ENCODE peak calls at places on chromosome X, in five cellular contexts. One of them, this sample, is unnamed.

GRCh38 chrX:82757614-82758013 is 750.5 kb upstream of the POU3F4 start:
- DNase-seq in astrocyte: no peak
- DNase-seq in IMR-90: no peak
- DNase-seq in psoas muscle: no peak
- DNase-seq in lower lobe of right lung: no peak
- DNase-seq in this sample: no peak

GRCh38 chrX:13965531-13965930 is 64.2 kb downstream of the GEMIN8 start:
- DNase-seq in astrocyte: no peak
- DNase-seq in IMR-90: no peak
- DNase-seq in psoas muscle: no peak
- DNase-seq in lower lobe of right lung: no peak
- DNase-seq in this sample: no peak

GRCh38 chrX:30906726-30907125 is 17.7 kb upstream of the TAB3 start:
- DNase-seq in astrocyte: peak; percentile 92
- DNase-seq in IMR-90: peak; percentile 54
- DNase-seq in psoas muscle: no peak
- DNase-seq in lower lobe of right lung: no peak
- DNase-seq in this sample: no peak

GRCh38 chrX:4878642-4879041 is 1165.2 kb upstream of the PRKX start:
- DNase-seq in astrocyte: no peak
- DNase-seq in IMR-90: no peak
- DNase-seq in psoas muscle: no peak
- DNase-seq in lower lobe of right lung: no peak
- DNase-seq in this sample: no peak

GRCh38 chrX:133590703-133591505 is 175.6 kb upstream of the GPC4 start:
- DNase-seq in astrocyte: peak; percentile 18
- DNase-seq in IMR-90: no peak
- DNase-seq in psoas muscle: no peak
- DNase-seq in lower lobe of right lung: no peak
- DNase-seq in this sample: no peak

GRCh38 chrX:119982145-119982544 is 38.6 kb upstream of the NKAP start:
- DNase-seq in astrocyte: no peak
- DNase-seq in IMR-90: no peak
- DNase-seq in psoas muscle: no peak
- DNase-seq in lower lobe of right lung: no peak
- DNase-seq in this sample: no peak

GRCh38 chrX:9913041-9913440 is 54.1 kb upstream of the CLDN34 start:
- DNase-seq in astrocyte: peak; percentile 73
- DNase-seq in IMR-90: peak; percentile 43
- DNase-seq in psoas muscle: no peak
- DNase-seq in lower lobe of right lung: no peak
- DNase-seq in this sample: no peak

GRCh38 chrX:57596109-57596870 is 4.5 kb downstream of the ZXDB start:
- DNase-seq in astrocyte: no peak
- DNase-seq in IMR-90: no peak
- DNase-seq in psoas muscle: no peak
- DNase-seq in lower lobe of right lung: no peak
- DNase-seq in this sample: no peak

GRCh38 chrX:119685225-119686066 is 7.5 kb downstream of the SEPTIN6 start:
- DNase-seq in astrocyte: no peak
- DNase-seq in IMR-90: no peak
- DNase-seq in psoas muscle: no peak
- DNase-seq in lower lobe of right lung: no peak
- DNase-seq in this sample: no peak

GRCh38 chrX:101025126-101025525 is 26.8 kb downstream of the TRMT2B start:
- DNase-seq in astrocyte: no peak
- DNase-seq in IMR-90: peak; percentile 58
- DNase-seq in psoas muscle: no peak
- DNase-seq in lower lobe of right lung: no peak
- DNase-seq in this sample: no peak

GRCh38 chrX:150581093-150581775 is 12.8 kb downstream of the MTM1 start:
- DNase-seq in astrocyte: peak; percentile 68
- DNase-seq in IMR-90: peak; percentile 83
- DNase-seq in psoas muscle: no peak
- DNase-seq in lower lobe of right lung: no peak
- DNase-seq in this sample: no peak

GRCh38 chrX:41452972-41453371 is 5.8 kb downstream of the NYX start:
- DNase-seq in astrocyte: peak; percentile 80
- DNase-seq in IMR-90: peak; percentile 45
- DNase-seq in psoas muscle: no peak
- DNase-seq in lower lobe of right lung: no peak
- DNase-seq in this sample: no peak

GRCh38 chrX:39508300-39508692 is 589.5 kb downstream of the BCOR start:
- DNase-seq in astrocyte: no peak
- DNase-seq in IMR-90: no peak
- DNase-seq in psoas muscle: no peak
- DNase-seq in lower lobe of right lung: no peak
- DNase-seq in this sample: no peak

GRCh38 chrX:41449615-41450014 is 2.5 kb downstream of the NYX start:
- DNase-seq in astrocyte: peak; percentile 28
- DNase-seq in IMR-90: peak; percentile 24
- DNase-seq in psoas muscle: no peak
- DNase-seq in lower lobe of right lung: no peak
- DNase-seq in this sample: no peak

GRCh38 chrX:1246816-1247215 is 21.8 kb upstream of the CSF2RA start:
- DNase-seq in astrocyte: no peak
- DNase-seq in IMR-90: no peak
- DNase-seq in psoas muscle: peak; percentile 75
- DNase-seq in lower lobe of right lung: peak; percentile 83
- DNase-seq in this sample: peak; percentile 32

GRCh38 chrX:148507413-148507812 is 7.0 kb downstream of the AFF2 start:
- DNase-seq in astrocyte: no peak
- DNase-seq in IMR-90: no peak
- DNase-seq in psoas muscle: no peak
- DNase-seq in lower lobe of right lung: no peak
- DNase-seq in this sample: no peak

GRCh38 chrX:40550069-40550468 is 30.7 kb upstream of the ATP6AP2 start:
- DNase-seq in astrocyte: no peak
- DNase-seq in IMR-90: no peak
- DNase-seq in psoas muscle: no peak
- DNase-seq in lower lobe of right lung: no peak
- DNase-seq in this sample: no peak

GRCh38 chrX:69424161-69424560 is 80.0 kb upstream of the NALF2 start:
- DNase-seq in astrocyte: no peak
- DNase-seq in IMR-90: peak; percentile 16
- DNase-seq in psoas muscle: no peak
- DNase-seq in lower lobe of right lung: no peak
- DNase-seq in this sample: no peak

GRCh38 chrX:45351478-45351877 is 150.8 kb upstream of the DIPK2B start:
- DNase-seq in astrocyte: peak; percentile 74
- DNase-seq in IMR-90: peak; percentile 69
- DNase-seq in psoas muscle: no peak
- DNase-seq in lower lobe of right lung: no peak
- DNase-seq in this sample: no peak

GRCh38 chrX:143994206-143994605 is 110.3 kb downstream of the UBE2NL start:
- DNase-seq in astrocyte: no peak
- DNase-seq in IMR-90: no peak
- DNase-seq in psoas muscle: no peak
- DNase-seq in lower lobe of right lung: no peak
- DNase-seq in this sample: no peak

GRCh38 chrX:146224442-146224841 is 406.8 kb downstream of the SLITRK2 start:
- DNase-seq in astrocyte: no peak
- DNase-seq in IMR-90: no peak
- DNase-seq in psoas muscle: no peak
- DNase-seq in lower lobe of right lung: no peak
- DNase-seq in this sample: no peak

DNA sequence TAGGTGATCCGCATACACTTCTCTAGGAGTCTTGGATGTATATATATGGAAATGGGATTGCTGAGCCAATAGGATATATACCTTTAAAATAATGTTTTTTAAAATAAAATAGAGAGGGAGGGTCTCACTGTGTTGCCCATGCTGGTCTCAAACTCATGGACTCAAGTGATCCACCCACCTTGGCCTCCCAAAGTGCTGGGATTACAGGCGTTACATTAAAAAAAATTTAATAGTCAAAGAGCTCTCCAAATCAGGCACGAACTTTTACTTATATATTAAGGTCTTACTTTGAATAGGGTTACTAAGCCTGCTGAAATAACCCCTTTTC is 109.0 kb downstream of the GNL3L start:
- DNase-seq in astrocyte: no peak
- DNase-seq in IMR-90: no peak
- DNase-seq in psoas muscle: no peak
- DNase-seq in lower lobe of right lung: no peak
- DNase-seq in this sample: no peak
- H3K4me3 ChIP-seq in astrocyte: peak overlapping the region; percentile 69
- H3K4me3 ChIP-seq in IMR-90: peak overlapping the region; percentile 48
- H3K4me3 ChIP-seq in psoas muscle: peak overlapping the region; percentile 66
- H3K4me3 ChIP-seq in lower lobe of right lung: peak overlapping the region; percentile 47
- H3K4me3 ChIP-seq in this sample: peak overlapping the region; percentile 57

GRCh38 chrX:153885208-153885787 is 675 bp downstream of the L1CAM start:
- DNase-seq in astrocyte: no peak
- DNase-seq in IMR-90: no peak
- DNase-seq in psoas muscle: peak; percentile 50
- DNase-seq in lower lobe of right lung: no peak
- DNase-seq in this sample: no peak
- H3K27me3 ChIP-seq in astrocyte: peaks cover 12% of the 10 kb centered on the region
- H3K27me3 ChIP-seq in IMR-90: peaks cover 60% of the 10 kb centered on the region
- H3K27me3 ChIP-seq in psoas muscle: peaks cover 79% of the 10 kb centered on the region
- H3K27me3 ChIP-seq in lower lobe of right lung: peaks cover 35% of the 10 kb centered on the region
- H3K27me3 ChIP-seq in this sample: no peaks in the 10 kb centered on the region

GRCh38 chrX:2500091-2500680 is 590 bp downstream of the DHRSX start:
- DNase-seq in astrocyte: peak; percentile 46
- DNase-seq in IMR-90: peak; percentile 65
- DNase-seq in psoas muscle: peak; percentile 56
- DNase-seq in lower lobe of right lung: peak; percentile 61
- DNase-seq in this sample: no peak

GRCh38 chrX:2500681-2501151 is at the start of the genes DHRSX and ZBED1:
- DNase-seq in astrocyte: no peak
- DNase-seq in IMR-90: no peak
- DNase-seq in psoas muscle: peak; percentile 66
- DNase-seq in lower lobe of right lung: peak; percentile 62
- DNase-seq in this sample: no peak

GRCh38 chrX:2502668-2503519 is 2.1 kb upstream of the DHRSX start:
- DNase-seq in astrocyte: peak; percentile 10
- DNase-seq in IMR-90: peak; percentile 18
- DNase-seq in psoas muscle: no peak
- DNase-seq in lower lobe of right lung: no peak
- DNase-seq in this sample: no peak

GRCh38 chrX:2502120-2502667 is 1.4 kb upstream of the DHRSX start:
- DNase-seq in astrocyte: no peak
- DNase-seq in IMR-90: no peak
- DNase-seq in psoas muscle: no peak
- DNase-seq in lower lobe of right lung: no peak
- DNase-seq in this sample: no peak

GRCh38 chrX:2501246-2502102 is 698 bp upstream of the DHRSX start:
- DNase-seq in astrocyte: no peak
- DNase-seq in IMR-90: no peak
- DNase-seq in psoas muscle: no peak
- DNase-seq in lower lobe of right lung: no peak
- DNase-seq in this sample: no peak
- H3K4me3 ChIP-seq in astrocyte: no peak overlapping the region
- H3K4me3 ChIP-seq in IMR-90: peak overlapping the region; percentile 68
- H3K4me3 ChIP-seq in psoas muscle: no peak overlapping the region
- H3K4me3 ChIP-seq in lower lobe of right lung: no peak overlapping the region
- H3K4me3 ChIP-seq in this sample: no peak overlapping the region

DNA sequence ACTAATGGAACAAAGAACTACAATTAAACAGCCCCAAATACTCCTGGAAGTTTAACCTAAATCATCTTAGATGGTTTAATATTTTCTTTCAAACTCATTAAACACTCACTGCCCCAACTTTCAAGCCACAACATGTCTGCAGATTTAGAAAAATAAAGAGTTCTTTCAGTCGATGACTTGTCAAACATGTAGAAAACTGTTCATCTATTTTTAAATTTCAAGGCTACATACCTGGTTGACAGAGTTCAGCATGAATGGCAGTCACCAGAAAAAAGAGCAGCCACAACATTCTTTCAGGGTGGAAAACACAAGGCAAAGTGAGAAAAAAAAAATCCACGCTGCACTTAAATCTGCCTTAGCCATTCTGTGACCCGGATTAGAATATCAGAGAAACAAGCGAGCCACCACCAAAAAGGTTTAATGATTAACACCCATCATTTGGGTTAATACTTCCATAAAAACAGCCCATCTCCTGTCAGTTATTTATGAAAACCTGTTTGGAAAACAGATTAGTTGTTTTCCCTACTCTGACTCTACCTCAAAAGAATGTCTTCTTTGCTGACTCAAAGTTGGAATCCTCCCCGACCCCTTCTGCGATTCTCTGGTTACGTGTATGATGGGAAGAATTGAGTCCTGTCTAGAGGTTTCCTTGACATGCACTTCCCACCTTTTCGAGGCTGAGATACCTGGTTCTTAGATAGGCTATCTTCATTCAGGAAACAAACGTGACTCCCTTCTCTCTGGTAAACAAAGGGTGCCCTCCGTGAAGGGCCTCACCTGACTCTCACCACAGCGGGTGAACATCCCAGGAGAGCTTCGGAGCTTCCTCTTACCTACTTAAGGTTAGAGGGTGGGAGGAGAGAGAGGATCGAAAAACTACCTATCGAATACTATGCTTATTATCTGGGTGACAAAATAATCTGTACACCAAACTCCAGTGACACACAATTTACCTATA is at the start of gene CLTRN:
- DNase-seq in astrocyte: no peak
- DNase-seq in IMR-90: no peak
- DNase-seq in psoas muscle: no peak
- DNase-seq in lower lobe of right lung: no peak
- DNase-seq in this sample: no peak
- H3K27me3 ChIP-seq in astrocyte: no peaks in the 10 kb centered on the region
- H3K27me3 ChIP-seq in IMR-90: peaks cover 25% of the 10 kb centered on the region
- H3K27me3 ChIP-seq in psoas muscle: peaks cover 83% of the 10 kb centered on the region
- H3K27me3 ChIP-seq in lower lobe of right lung: no peaks in the 10 kb centered on the region
- H3K27me3 ChIP-seq in this sample: no peaks in the 10 kb centered on the region

GRCh38 chrX:72130156-72130761 is 1.5 kb downstream of the RTL5 start:
- DNase-seq in astrocyte: no peak
- DNase-seq in IMR-90: no peak
- DNase-seq in psoas muscle: no peak
- DNase-seq in lower lobe of right lung: no peak
- DNase-seq in this sample: no peak

GRCh38 chrX:72131317-72132294 is at the start of gene RTL5:
- DNase-seq in astrocyte: peak; percentile 81
- DNase-seq in IMR-90: peak; percentile 85
- DNase-seq in psoas muscle: peak; percentile 91
- DNase-seq in lower lobe of right lung: peak; percentile 90
- DNase-seq in this sample: no peak

GRCh38 chrX:72129661-72130060 is 2.1 kb downstream of the RTL5 start:
- DNase-seq in astrocyte: no peak
- DNase-seq in IMR-90: no peak
- DNase-seq in psoas muscle: no peak
- DNase-seq in lower lobe of right lung: no peak
- DNase-seq in this sample: no peak

GRCh38 chrX:72132456-72132855 is 741 bp upstream of the RTL5 start:
- DNase-seq in astrocyte: no peak
- DNase-seq in IMR-90: no peak
- DNase-seq in psoas muscle: no peak
- DNase-seq in lower lobe of right lung: no peak
- DNase-seq in this sample: no peak

DNA sequence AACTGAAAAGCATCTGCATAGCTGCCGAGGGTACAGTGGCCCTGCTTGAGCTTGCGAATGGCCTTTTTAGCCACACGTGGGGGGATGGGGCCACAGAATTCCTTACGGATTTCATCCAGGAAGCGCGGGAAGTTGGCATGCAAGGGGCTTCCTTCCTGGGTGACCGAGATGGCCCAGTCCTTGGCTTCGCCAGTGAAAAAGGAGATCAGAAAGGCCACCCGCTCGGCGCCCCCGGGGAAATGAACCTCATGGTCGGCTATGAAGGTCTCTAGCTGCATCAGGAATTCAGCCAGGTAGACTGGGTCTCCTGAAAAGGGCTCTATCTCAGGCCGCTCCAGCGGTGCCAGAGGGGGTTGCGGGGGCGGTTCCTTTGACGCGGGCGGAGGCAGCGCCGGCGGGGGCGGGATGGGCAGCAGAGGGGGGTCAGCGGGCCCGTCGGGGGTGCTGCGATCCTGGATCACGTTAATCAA is 918 bp downstream of the RTL5 start:
- DNase-seq in astrocyte: no peak
- DNase-seq in IMR-90: no peak
- DNase-seq in psoas muscle: no peak
- DNase-seq in lower lobe of right lung: no peak
- DNase-seq in this sample: no peak
- H3K4me3 ChIP-seq in astrocyte: peak overlapping the region; percentile 33
- H3K4me3 ChIP-seq in IMR-90: peak overlapping the region; percentile 52
- H3K4me3 ChIP-seq in psoas muscle: peak overlapping the region; percentile 60
- H3K4me3 ChIP-seq in lower lobe of right lung: peak overlapping the region; percentile 57
- H3K4me3 ChIP-seq in this sample: peak overlapping the region; percentile 48